ENCODE peak calls at places on chromosome 9, in five cellular contexts. X, T, F, C and B are unnamed samples.

GRCh38 chr9:93590609-93591234 is 14.3 kb downstream of the PHF2 start:
- DNase-seq in X (no peak), T (no peak), F (no peak), C (no peak), B (no peak)

GRCh38 chr9:18890372-18890771 is 142.6 kb downstream of the SAXO1 start:
- DNase-seq in X (no peak), T (peak), F (no peak), C (no peak), B (peak)

GRCh38 chr9:121619566-121619965 is 31.9 kb upstream of the DAB2IP start:
- DNase-seq in X (no peak), T (no peak), F (no peak), C (no peak), B (no peak)

GRCh38 chr9:133787749-133788015 is 49.5 kb upstream of the SARDH start:
- DNase-seq in X (no peak), T (peak), F (no peak), C (no peak), B (no peak)

GRCh38 chr9:132221941-132222340 is 60.1 kb downstream of the NTNG2 start:
- DNase-seq in X (no peak), T (no peak), F (no peak), C (no peak), B (no peak)

GRCh38 chr9:136239135-136239962 is 6.3 kb downstream of the QSOX2 start:
- DNase-seq in X (no peak), T (no peak), F (no peak), C (no peak), B (no peak)

GRCh38 chr9:137454145-137454505 is 5.0 kb downstream of the NSMF start:
- DNase-seq in X (peak), T (no peak), F (no peak), C (peak), B (no peak)

GRCh38 chr9:133160742-133161541 is 2.8 kb downstream of the GBGT1 start:
- DNase-seq in X (peak), T (peak), F (peak), C (peak), B (peak)

GRCh38 chr9:5793812-5794211 is 39.1 kb downstream of the ERMP1 start:
- DNase-seq in X (no peak), T (no peak), F (no peak), C (no peak), B (no peak)

GRCh38 chr9:80163889-80164288 is 592.1 kb downstream of the TLE4 start:
- DNase-seq in X (no peak), T (no peak), F (no peak), C (no peak), B (no peak)

GRCh38 chr9:38172601-38173000 is 103.6 kb upstream of the SHB start:
- DNase-seq in X (no peak), T (no peak), F (no peak), C (no peak), B (no peak)

GRCh38 chr9:122265265-122265900 is 701 bp downstream of the MRRF start:
- DNase-seq in X (no peak), T (peak), F (no peak), C (no peak), B (peak)

GRCh38 chr9:38277601-38278200 is 114.8 kb upstream of the ALDH1B1 start:
- DNase-seq in X (no peak), T (no peak), F (no peak), C (no peak), B (peak)

GRCh38 chr9:104774831-104775573 is 11.1 kb downstream of the NIPSNAP3B start:
- DNase-seq in X (no peak), T (no peak), F (no peak), C (no peak), B (peak)

GRCh38 chr9:107422189-107422802 is 67.3 kb downstream of the KLF4 start:
- DNase-seq in X (peak), T (peak), F (peak), C (peak), B (peak)

GRCh38 chr9:135516132-135516860 is 4.9 kb upstream of the LCN1 start:
- DNase-seq in X (no peak), T (no peak), F (no peak), C (no peak), B (no peak)

GRCh38 chr9:38263534-38263933 is 129.0 kb upstream of the ALDH1B1 start:
- DNase-seq in X (no peak), T (peak), F (no peak), C (no peak), B (peak)

GRCh38 chr9:114633452-114634089 is 22.5 kb downstream of the TMEM268 start:
- DNase-seq in X (no peak), T (no peak), F (no peak), C (no peak), B (no peak)

GRCh38 chr9:127497656-127498290 is 46.5 kb downstream of the LRSAM1 start:
- DNase-seq in X (no peak), T (no peak), F (no peak), C (no peak), B (no peak)

GRCh38 chr9:98071737-98072136 is 15.2 kb downstream of the NANS start:
- DNase-seq in X (no peak), T (no peak), F (no peak), C (no peak), B (no peak)

GRCh38 chr9:72554221-72554641 is 32.8 kb downstream of the TMC1 start:
- DNase-seq in X (no peak), T (peak), F (no peak), C (no peak), B (peak)

GRCh38 chr9:133103183-133103986 is 17.7 kb downstream of the RALGDS start:
- DNase-seq in X (peak), T (peak), F (peak), C (peak), B (peak)

GRCh38 chr9:80995759-80996158 is 693.6 kb downstream of the TLE1 start:
- DNase-seq in X (no peak), T (peak), F (no peak), C (no peak), B (peak)

GRCh38 chr9:130368631-130369103 is 76.1 kb upstream of the ASS1 start:
- DNase-seq in X (no peak), T (no peak), F (no peak), C (no peak), B (no peak)

GRCh38 chr9:109166771-109167601 is at the start of gene FRRS1L:
- DNase-seq in X (no peak), T (no peak), F (peak), C (no peak), B (no peak)
- H3K4me3 ChIP-seq in X (no peak), T (peak), F (peak), C (no peak), B (peak)

GRCh38 chr9:16782490-16782889 is 88.0 kb downstream of the BNC2 start:
- DNase-seq in X (no peak), T (no peak), F (no peak), C (no peak), B (no peak)
- TF ChIP-seq CTCF in X (no peak), T (no peak), F (no peak), C (no peak), B (no peak)

GRCh38 chr9:33524431-33524947 is 438 bp downstream of the ANKRD18B start:
- DNase-seq in X (no peak), T (no peak), F (peak), C (no peak), B (no peak)
- H3K4me3 ChIP-seq in X (peak), T (peak), F (peak), C (peak), B (peak)

GRCh38 chr9:2837915-2838314 is 6.0 kb downstream of the PUM3 start:
- DNase-seq in X (no peak), T (no peak), F (no peak), C (no peak), B (peak)
- TF ChIP-seq CTCF in X (peak), T (no peak), F (peak), C (peak), B (peak)

DNA sequence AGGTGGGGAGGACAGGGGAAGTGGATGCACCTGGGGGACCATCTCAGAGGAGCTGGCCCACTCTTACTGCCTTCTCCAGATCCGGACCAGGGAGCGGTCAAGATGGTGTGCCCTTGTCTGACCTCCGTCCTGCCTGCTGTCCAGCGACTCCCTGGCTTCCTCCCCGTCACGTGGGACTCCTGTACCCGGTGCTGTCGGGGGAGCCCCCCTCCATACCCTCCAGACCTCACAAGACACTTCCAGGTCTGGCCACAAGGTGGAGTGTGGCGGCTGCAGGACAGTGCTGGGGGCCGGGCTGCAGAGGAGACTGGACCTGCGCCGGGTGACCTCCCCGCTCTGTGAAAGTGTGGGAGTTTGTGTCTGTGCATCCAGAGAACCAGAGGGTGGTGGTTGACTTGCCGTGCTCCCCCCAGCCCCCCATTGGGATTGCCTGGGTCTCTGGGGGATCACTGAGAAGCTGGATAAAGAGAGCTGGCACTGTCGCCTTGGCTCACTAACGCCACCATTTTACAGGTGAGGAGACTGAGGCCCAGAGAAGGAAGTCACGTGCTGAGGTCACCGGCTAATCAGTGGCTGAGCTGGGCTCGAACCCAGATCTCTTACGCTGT is 1.9 kb upstream of the CRB2 start:
- DNase-seq in X (peak), T (peak), F (peak), C (peak), B (peak)
- H3K4me3 ChIP-seq in X (no peak), T (no peak), F (no peak), C (no peak), B (no peak)